ENCODE peak calls at places on chromosome 10, in four cellular contexts. H, I, R and Q are unnamed samples.

GRCh38 chr10:36173364-36173763 is 531.3 kb upstream of the FZD8 start:
- DNase-seq in H (no peak), I (no peak), R (no peak), Q (peak; percentile 51)

GRCh38 chr10:13417459-13418126 is 69.5 kb upstream of the SEPHS1 start:
- DNase-seq in R (no peak), I (peak; percentile 72), H (no peak), Q (no peak)

GRCh38 chr10:100349672-100350071 is 2.6 kb downstream of the SCD start:
- DNase-seq in I (no peak), R (no peak), H (no peak), Q (no peak)

GRCh38 chr10:24381235-24382010 is 172.5 kb downstream of the KIAA1217 start:
- DNase-seq in H (no peak), I (no peak), R (no peak), Q (no peak)

GRCh38 chr10:74079914-74080590 is 70.6 kb downstream of the AP3M1 start:
- DNase-seq in R (no peak), I (no peak), H (no peak), Q (no peak)

GRCh38 chr10:102299873-102300272 is 54.5 kb downstream of the GBF1 start:
- DNase-seq in H (no peak), R (no peak), I (no peak), Q (no peak)

GRCh38 chr10:125774144-125774543 is 1.5 kb downstream of the MMP21 start:
- DNase-seq in I (no peak), R (no peak), H (no peak), Q (no peak)

GRCh38 chr10:94092848-94093247 is 99.1 kb downstream of the PLCE1 start:
- DNase-seq in H (no peak), R (no peak), I (no peak), Q (no peak)

GRCh38 chr10:98963608-98964007 is 272.0 kb downstream of the HPSE2 start:
- DNase-seq in I (peak; percentile 5), R (no peak), H (no peak), Q (no peak)

GRCh38 chr10:32413513-32413912 is 32.4 kb upstream of the CCDC7 start:
- DNase-seq in I (no peak), R (no peak), H (no peak), Q (peak; percentile 25)

GRCh38 chr10:61588770-61589211 is 73.9 kb upstream of the CABCOCO1 start:
- DNase-seq in R (no peak), I (no peak), H (no peak), Q (no peak)

GRCh38 chr10:70267161-70267933 is 16.5 kb downstream of the NPFFR1 start:
- DNase-seq in H (peak; percentile 79), I (peak; percentile 33), R (no peak), Q (peak; percentile 54)

GRCh38 chr10:93198401-93199175 is 124.9 kb downstream of the CYP26A1 start:
- DNase-seq in I (no peak), R (no peak), H (no peak), Q (no peak)

GRCh38 chr10:117652228-117653169 is 110.0 kb downstream of the EMX2 start:
- DNase-seq in I (no peak), H (no peak), R (no peak), Q (no peak)

GRCh38 chr10:33211123-33211878 is 123.2 kb downstream of the NRP1 start:
- DNase-seq in H (no peak), R (no peak), I (no peak), Q (no peak)

GRCh38 chr10:101902032-101902799 is 58.6 kb upstream of the KCNIP2 start:
- DNase-seq in I (no peak), R (no peak), H (peak; percentile 30), Q (no peak)

GRCh38 chr10:114033566-114033965 is 10.1 kb upstream of the ADRB1 start:
- DNase-seq in I (no peak), H (no peak), R (no peak), Q (no peak)

GRCh38 chr10:80506189-80506575 is 31.5 kb upstream of the SH2D4B start:
- DNase-seq in H (no peak), I (no peak), R (peak; percentile 87), Q (peak; percentile 93)

GRCh38 chr10:58696736-58697135 is 184.1 kb downstream of the BICC1 start:
- DNase-seq in R (no peak), I (no peak), H (no peak), Q (no peak)

GRCh38 chr10:6729967-6730366 is 149.9 kb upstream of the PRKCQ start:
- DNase-seq in H (no peak), R (no peak), I (no peak), Q (no peak)

GRCh38 chr10:43255644-43256431 is 11.0 kb downstream of the RASGEF1A start:
- DNase-seq in H (peak; percentile 74), I (peak; percentile 85), R (peak; percentile 24), Q (peak; percentile 34)

GRCh38 chr10:114306116-114306973 is 67.3 kb downstream of the VWA2 start:
- DNase-seq in R (no peak), I (no peak), H (no peak), Q (peak; percentile 88)

GRCh38 chr10:59700709-59701108 is 8.9 kb downstream of the SLC16A9 start:
- DNase-seq in I (no peak), R (no peak), H (peak; percentile 23), Q (no peak)

GRCh38 chr10:31650010-31650409 is 278.6 kb downstream of the ARHGAP12 start:
- DNase-seq in H (no peak), I (no peak), R (no peak), Q (peak; percentile 14)

GRCh38 chr10:31977440-31978157 is 49.0 kb upstream of the ARHGAP12 start:
- DNase-seq in R (no peak), I (no peak), H (no peak), Q (no peak)

GRCh38 chr10:131731780-131732630 is 168.8 kb upstream of the PPP2R2D start:
- DNase-seq in H (no peak), I (no peak), R (no peak), Q (no peak)

GRCh38 chr10:86730227-86730626 is 26.2 kb upstream of the BMPR1A start:
- DNase-seq in I (no peak), R (peak; percentile 47), H (no peak), Q (no peak)

GRCh38 chr10:107232013-107232412 is 67.5 kb upstream of the SORCS1 start:
- DNase-seq in R (no peak), I (no peak), H (no peak), Q (no peak)

GRCh38 chr10:125878957-125879835 is 1.9 kb downstream of the DHX32 start:
- DNase-seq in H (no peak), R (peak; percentile 87), I (no peak), Q (peak; percentile 86)

GRCh38 chr10:51244739-51245138 is 170.5 kb downstream of the PRKG1 start:
- DNase-seq in R (no peak), I (no peak), H (no peak), Q (no peak)

DNA sequence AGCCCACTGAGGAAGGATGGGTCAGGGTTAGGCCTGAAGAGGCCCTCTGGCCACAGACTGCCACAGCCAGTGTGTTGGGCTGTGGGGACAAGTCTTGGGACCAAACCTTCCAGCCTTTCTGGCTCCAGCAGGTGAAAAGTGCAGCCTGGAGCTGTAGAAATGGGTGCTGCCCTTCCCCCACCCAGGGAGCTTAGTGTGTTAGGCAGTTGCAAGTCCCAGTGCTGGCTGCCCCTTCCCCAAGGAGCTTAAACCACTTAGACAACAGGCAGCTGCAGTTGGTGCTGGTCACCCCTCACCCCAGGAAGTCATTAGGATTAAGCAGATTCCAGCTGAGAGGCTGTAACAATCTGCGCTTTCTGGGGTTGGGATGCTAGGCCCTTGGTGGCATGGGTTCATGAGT is 563.3 kb downstream of the NRG3 start:
- DNase-seq in R (no peak), H (no peak), I (no peak), Q (no peak)
- TF ChIP-seq MAX in R (no peak), H (no peak), I (no peak), Q (no peak)

GRCh38 chr10:88076027-88076880 is 212.8 kb downstream of the PTEN start:
- DNase-seq in H (no peak), R (no peak), I (no peak), Q (no peak)
- TF ChIP-seq JUN in H (no peak), R (no peak), I (no peak), Q (no peak)

GRCh38 chr10:55283041-55283440 is 482.0 kb upstream of the PCDH15 start:
- DNase-seq in I (no peak), R (no peak), H (no peak), Q (no peak)
- TF ChIP-seq MAX in I (no peak), R (no peak), H (no peak), Q (no peak)

GRCh38 chr10:67858971-67859370 is 21.0 kb upstream of the DNAJC12 start:
- DNase-seq in I (no peak), R (no peak), H (no peak), Q (no peak)
- TF ChIP-seq JUN in I (no peak), R (no peak), H (no peak), Q (no peak)

DNA sequence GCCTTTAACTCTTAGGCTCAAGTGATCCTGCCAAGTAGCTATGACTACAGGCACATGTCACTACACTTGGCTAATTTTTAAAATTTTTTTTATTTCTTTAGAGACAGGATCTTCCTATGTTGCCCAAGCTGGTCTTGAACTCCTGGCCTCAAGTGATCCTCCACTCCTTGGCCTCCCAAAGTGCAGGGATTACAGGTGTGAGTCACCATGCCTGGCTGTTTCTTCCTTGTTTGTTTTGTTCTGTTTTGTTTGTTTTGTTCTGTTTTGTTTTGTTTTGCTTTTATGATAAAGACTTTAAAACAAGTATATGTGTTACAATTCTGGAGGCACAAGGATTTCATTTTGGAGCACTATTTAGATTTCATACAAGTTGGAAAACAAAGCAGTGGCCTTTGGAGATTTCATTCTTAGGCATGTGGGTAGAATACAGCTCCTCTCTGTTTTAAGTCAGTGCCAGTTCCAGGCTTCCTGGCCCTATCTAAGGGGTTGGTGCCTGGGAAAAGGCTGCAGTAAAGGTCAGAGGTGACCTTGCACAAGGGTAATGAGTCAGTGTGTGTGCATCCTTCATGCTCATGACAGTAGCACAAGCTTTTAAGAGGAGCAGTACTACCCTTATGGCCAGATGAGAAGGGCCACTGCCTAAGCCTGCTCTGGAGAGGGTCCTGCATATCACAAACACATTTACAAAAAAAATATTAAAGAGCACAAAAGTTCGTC is 17.8 kb downstream of the FGFBP3 start:
- DNase-seq in R (peak; percentile 56), I (no peak), H (no peak), Q (peak; percentile 80)
- TF ChIP-seq MAX in R (no peak), I (no peak), H (no peak), Q (peak; percentile 16)

DNA sequence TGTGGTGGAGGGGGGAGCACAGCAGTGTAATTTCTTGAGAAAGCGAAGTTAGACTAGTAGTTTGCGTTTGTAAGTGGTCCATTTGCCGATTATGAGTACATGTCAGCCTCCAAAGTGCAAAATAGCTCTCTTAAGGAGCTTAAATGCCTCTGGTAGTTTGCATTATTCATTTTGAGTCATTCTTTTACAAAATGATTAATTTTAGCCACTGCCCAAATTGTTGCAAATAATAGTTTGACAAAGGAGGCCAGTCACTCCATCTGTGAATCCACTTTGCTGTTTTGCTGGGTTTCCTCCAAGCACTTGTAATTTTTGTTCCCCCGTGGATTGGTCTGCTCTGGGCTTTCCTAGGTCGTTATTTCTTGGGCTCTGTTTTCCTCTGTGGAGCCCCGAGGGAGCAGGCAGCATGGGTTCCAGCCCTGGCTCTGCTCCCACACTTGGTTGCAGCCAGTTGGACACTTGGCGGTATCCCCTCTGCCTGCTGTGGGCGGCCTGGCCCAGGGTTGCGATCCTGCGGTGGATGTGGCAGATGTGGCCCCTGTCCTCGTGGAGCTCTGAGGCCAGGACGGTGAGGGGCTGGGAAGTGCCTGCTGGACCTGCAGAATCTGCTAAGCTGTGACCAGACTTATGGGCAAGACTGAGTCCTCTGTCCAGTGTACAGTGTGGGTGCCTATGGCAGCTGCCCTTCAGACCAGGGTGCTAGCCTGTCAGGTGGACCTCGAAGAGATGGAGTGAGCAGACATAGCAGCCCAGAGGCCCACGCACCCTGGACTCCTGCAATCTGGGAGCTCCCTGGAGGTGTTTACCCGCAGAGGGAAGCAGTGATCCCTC is 129.1 kb upstream of the BTBD16 start:
- DNase-seq in R (no peak), I (no peak), H (no peak), Q (no peak)
- TF ChIP-seq JUN in R (no peak), I (no peak), H (no peak), Q (no peak)